ENCODE peak calls at places on chromosome 9, in six cellular contexts. Q, B, A, H, P and W are unnamed samples.
A peak's percentile ranks its signal among the peaks of the same experiment; 100 is the strongest.

GRCh38 chr9:133786371-133786753 is 48.2 kb upstream of the SARDH start:
- DNase-seq in Q (no peak), B (no peak), A (no peak), H (no peak), P (peak; percentile 22), W (peak; percentile 81)

GRCh38 chr9:82553654-82554366 is 509.1 kb downstream of the RASEF start:
- DNase-seq in Q (no peak), B (no peak), A (no peak), H (no peak), P (no peak), W (no peak)

GRCh38 chr9:133237271-133237731 is 28.3 kb upstream of the OBP2B start:
- DNase-seq in Q (no peak), B (no peak), A (no peak), H (peak; percentile 57), P (no peak), W (no peak)

GRCh38 chr9:70954126-70954525 is 167.3 kb downstream of the TRPM3 start:
- DNase-seq in Q (no peak), B (no peak), A (no peak), H (no peak), P (no peak), W (no peak)

GRCh38 chr9:134178781-134179551 is 14.6 kb upstream of the RNU6ATAC start:
- DNase-seq in Q (no peak), B (no peak), A (no peak), H (peak; percentile 81), P (peak; percentile 7), W (peak; percentile 46)

GRCh38 chr9:35738924-35739323 is 6.5 kb downstream of the CREB3 start:
- DNase-seq in Q (no peak), B (no peak), A (no peak), H (no peak), P (no peak), W (no peak)

GRCh38 chr9:109336409-109336808 is 15.6 kb upstream of the EPB41L4B start:
- DNase-seq in Q (no peak), B (no peak), A (no peak), H (no peak), P (no peak), W (no peak)

GRCh38 chr9:34675048-34675714 is 12.7 kb upstream of the CCL27 start:
- DNase-seq in Q (peak; percentile 80), B (no peak), A (no peak), H (no peak), P (peak; percentile 78), W (peak; percentile 74)

GRCh38 chr9:129609486-129610192 is 11.3 kb downstream of the C9orf50 start:
- DNase-seq in Q (no peak), B (peak; percentile 40), A (no peak), H (peak; percentile 75), P (peak; percentile 76), W (peak; percentile 84)

GRCh38 chr9:91065231-91066041 is 263.8 kb downstream of the SYK start:
- DNase-seq in Q (peak; percentile 26), B (no peak), A (no peak), H (no peak), P (no peak), W (no peak)

GRCh38 chr9:79570449-79571308 is 1.1 kb upstream of the TLE4 start:
- DNase-seq in Q (no peak), B (peak; percentile 31), A (peak; percentile 11), H (peak; percentile 56), P (peak; percentile 47), W (peak; percentile 57)

GRCh38 chr9:70504814-70505213 is 90.4 kb upstream of the KLF9 start:
- DNase-seq in Q (no peak), B (no peak), A (no peak), H (no peak), P (no peak), W (no peak)

GRCh38 chr9:22809371-22809770 is 362.7 kb downstream of the DMRTA1 start:
- DNase-seq in Q (no peak), B (no peak), A (no peak), H (no peak), P (no peak), W (no peak)

GRCh38 chr9:69046723-69047122 is 11.2 kb downstream of the FXN start:
- DNase-seq in Q (no peak), B (no peak), A (no peak), H (no peak), P (no peak), W (no peak)

GRCh38 chr9:39108145-39108544 is 179.8 kb downstream of the CNTNAP3 start:
- DNase-seq in Q (no peak), B (no peak), A (no peak), H (no peak), P (no peak), W (no peak)

GRCh38 chr9:4289411-4290380 is 10.2 kb downstream of the GLIS3 start:
- DNase-seq in Q (no peak), B (no peak), A (no peak), H (no peak), P (no peak), W (no peak)

GRCh38 chr9:95750725-95751644 is 124.5 kb upstream of the ERCC6L2 start:
- DNase-seq in Q (no peak), B (no peak), A (no peak), H (no peak), P (no peak), W (no peak)

GRCh38 chr9:82091610-82092009 is 103.0 kb downstream of the SPATA31D1 start:
- DNase-seq in Q (no peak), B (no peak), A (no peak), H (no peak), P (no peak), W (no peak)

GRCh38 chr9:131734165-131734610 is 5.7 kb downstream of the RAPGEF1 start:
- DNase-seq in Q (no peak), B (no peak), A (peak; percentile 48), H (no peak), P (peak; percentile 89), W (peak; percentile 73)

GRCh38 chr9:70962761-70963445 is 158.5 kb downstream of the TRPM3 start:
- DNase-seq in Q (no peak), B (no peak), A (no peak), H (no peak), P (no peak), W (no peak)

GRCh38 chr9:93955356-93956182 is 414 bp upstream of the BARX1 start:
- DNase-seq in Q (no peak), B (no peak), A (no peak), H (no peak), P (no peak), W (no peak)
- TF ChIP-seq POLR2A in Q (no peak), B (no peak), A (no peak), H (no peak), P (no peak), W (no peak)

GRCh38 chr9:12544700-12545099 is 148.5 kb upstream of the TYRP1 start:
- DNase-seq in Q (no peak), B (no peak), A (no peak), H (no peak), P (no peak), W (no peak)

GRCh38 chr9:12539602-12540001 is 153.6 kb upstream of the TYRP1 start:
- DNase-seq in Q (no peak), B (no peak), A (no peak), H (no peak), P (no peak), W (no peak)

GRCh38 chr9:12538842-12539584 is 154.2 kb upstream of the TYRP1 start:
- DNase-seq in Q (no peak), B (no peak), A (no peak), H (no peak), P (no peak), W (no peak)
- H3K4me3 ChIP-seq in Q (no peak overlapping the region), B (no peak overlapping the region), A (no peak overlapping the region), H (no peak overlapping the region), P (no peak overlapping the region), W (no peak overlapping the region)

GRCh38 chr9:13555989-13556500 is 276.6 kb upstream of the MPDZ start:
- DNase-seq in Q (no peak), B (no peak), A (no peak), H (no peak), P (no peak), W (no peak)
- H3K27me3 ChIP-seq in Q (no peaks in the 10 kb centered on the region), B (no peaks in the 10 kb centered on the region), A (no peaks in the 10 kb centered on the region), H (no peaks in the 10 kb centered on the region), P (no peaks in the 10 kb centered on the region), W (no peaks in the 10 kb centered on the region)

DNA sequence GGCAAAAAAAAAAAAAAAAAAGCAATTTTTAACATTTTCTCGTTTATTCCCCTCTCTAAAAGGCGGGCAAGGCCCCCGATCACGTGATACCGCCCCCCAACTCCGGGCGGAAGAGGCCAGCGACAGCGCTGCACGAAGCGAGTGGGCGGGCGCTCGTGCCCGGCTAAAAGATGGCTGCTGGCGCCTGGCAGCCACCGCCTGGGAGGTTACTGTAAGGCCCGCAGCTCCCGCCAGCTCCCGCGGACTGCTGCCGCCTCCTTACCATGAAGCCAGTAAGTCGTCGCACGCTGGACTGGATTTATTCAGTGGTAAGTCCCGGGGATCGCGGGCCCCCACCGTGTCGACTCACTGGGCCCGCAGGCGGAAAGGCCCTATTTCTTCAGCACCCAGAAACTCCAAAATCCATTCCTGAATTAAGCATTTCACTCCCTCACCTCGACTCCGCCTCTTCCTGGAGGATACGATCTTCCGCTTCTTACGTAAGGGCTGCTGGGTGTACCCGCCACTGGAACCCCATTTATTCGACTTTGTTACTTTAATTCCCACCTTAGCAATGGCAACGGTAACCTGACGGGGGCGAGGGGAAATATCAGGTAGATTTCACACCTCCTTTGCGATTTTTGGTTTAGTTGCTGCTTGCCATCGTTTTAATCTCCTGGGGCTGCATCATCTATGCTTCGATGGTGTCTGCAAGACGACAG is at the start of the genes SMIM27 and TOPORS:
- DNase-seq in Q (peak; percentile 85), B (peak; percentile 86), A (peak; percentile 80), H (peak; percentile 92), P (peak; percentile 93), W (peak; percentile 95)
- TF ChIP-seq POLR2A in Q (peak; percentile 58), B (peak; percentile 80), A (peak; percentile 87), H (peak; percentile 83), P (peak; percentile 81), W (peak; percentile 60)